ENCODE peak calls at places on chromosomes 11 and 22, in five cellular contexts. I is HCT116, R is mucosa of gallbladder, A is fibroblast of pulmonary artery, J is ovary. U is an unnamed sample.

GRCh38 chr22:37063436-37064420 is 12.2 kb downstream of the KCTD17 start:
- DNase-seq in A (no peak), I (no peak), J (no peak), R (no peak), U (no peak)

GRCh38 chr22:36369004-36369921 is 18.5 kb downstream of the MYH9 start:
- DNase-seq in J (no peak), R (no peak), A (no peak), I (no peak), U (no peak)

GRCh38 chr22:38696606-38697005 is 4.1 kb downstream of the JOSD1 start:
- DNase-seq in I (peak; percentile 68), J (no peak), R (no peak), A (peak; percentile 89), U (no peak)

GRCh38 chr11:129720156-129720555 is 95.5 kb upstream of the TMEM45B start:
- DNase-seq in J (no peak), A (no peak), I (no peak), R (no peak), U (no peak)

GRCh38 chr11:26649884-26650283 is 72.0 kb downstream of the SLC5A12 start:
- DNase-seq in J (no peak), A (peak; percentile 83), I (peak; percentile 3), R (peak; percentile 68), U (peak; percentile 52)

GRCh38 chr22:44697423-44698179 is 4.4 kb upstream of the PRR5 start:
- DNase-seq in R (peak; percentile 78), J (peak; percentile 73), I (peak; percentile 66), A (peak; percentile 74), U (no peak)

GRCh38 chr11:79417069-79417920 is 23.5 kb downstream of the TENM4 start:
- DNase-seq in J (no peak), A (no peak), I (no peak), R (no peak), U (no peak)

GRCh38 chr22:47929646-47930185 is 1167.3 kb downstream of the TBC1D22A start:
- DNase-seq in A (no peak), J (no peak), R (no peak), I (no peak), U (no peak)

GRCh38 chr11:38791346-38791961 is 2193.4 kb upstream of the RAG2 start:
- DNase-seq in R (peak; percentile 46), J (no peak), I (peak; percentile 8), A (peak; percentile 89), U (peak; percentile 32)

GRCh38 chr11:106076923-106077608 is at the start of gene KBTBD3:
- DNase-seq in R (peak; percentile 99), I (peak; percentile 98), J (peak; percentile 98), A (peak; percentile 100), U (peak; percentile 98)

GRCh38 chr11:74611369-74611861 is 19.0 kb downstream of the POLD3 start:
- DNase-seq in A (peak; percentile 86), R (no peak), I (peak; percentile 33), J (no peak), U (peak; percentile 70)

GRCh38 chr11:3920148-3920852 is 64.8 kb downstream of the STIM1 start:
- DNase-seq in I (peak; percentile 44), R (no peak), A (peak; percentile 54), J (no peak), U (no peak)

U was measured in LNCaP clone FGC.